ENCODE peak calls at places on chromosomes 1 and 21, in eight cellular contexts. A is LoVo; E is activated CD4-positive, alpha-beta memory T cell treated with anti-CD3 and anti-CD28 coated beads for 36 hours; C is nucleus accumbens; Q is AG08396; U is fibroblast of lung; I is NCI-H446 treated with DMSO at 0.1 percent for 48 hours; O is NCI-H2107. W is an unnamed sample.

GRCh38 chr1:205356424-205357151 is at the start of gene KLHDC8A:
- DNase-seq in Q (no peak), O (no peak), A (no peak), E (no peak), U (peak; percentile 51), I (peak; percentile 67), C (no peak), W (no peak)

GRCh38 chr1:225996946-225997545 is 2.1 kb downstream of the SDE2 start:
- DNase-seq in O (no peak), E (no peak), A (no peak), I (no peak), C (no peak), Q (no peak), U (peak; percentile 23), W (no peak)

GRCh38 chr1:7704214-7705047 is 66.7 kb upstream of the VAMP3 start:
- DNase-seq in O (no peak), C (peak; percentile 67), Q (peak; percentile 99), U (peak; percentile 85), A (peak; percentile 76), I (peak; percentile 88), E (peak; percentile 94), W (no peak)

GRCh38 chr1:205584732-205585131 is 47.1 kb downstream of the ELK4 start:
- DNase-seq in U (no peak), C (no peak), O (no peak), Q (no peak), A (no peak), E (no peak), I (no peak), W (no peak)

GRCh38 chr1:25619101-25619890 is 2.7 kb downstream of the MAN1C1 start:
- DNase-seq in U (no peak), C (no peak), I (peak; percentile 37), Q (peak; percentile 33), A (no peak), E (peak; percentile 67), O (peak; percentile 17), W (peak; percentile 39)

GRCh38 chr1:235073331-235073967 is 55.2 kb downstream of the TOMM20 start:
- DNase-seq in C (no peak), U (peak; percentile 31), E (no peak), I (no peak), Q (no peak), A (peak; percentile 84), O (no peak), W (no peak)

GRCh38 chr1:114094303-114094663 is 59.4 kb downstream of the SYT6 start:
- DNase-seq in I (no peak), U (peak; percentile 47), C (no peak), E (no peak), Q (no peak), O (no peak), A (no peak), W (no peak)

GRCh38 chr1:210741564-210741963 is 392.4 kb downstream of the KCNH1 start:
- DNase-seq in A (no peak), E (no peak), Q (no peak), I (no peak), U (no peak), O (peak; percentile 18), C (no peak), W (no peak)

GRCh38 chr1:205355054-205355453 is 1.7 kb downstream of the KLHDC8A start:
- DNase-seq in Q (no peak), C (no peak), E (no peak), U (peak; percentile 70), I (peak; percentile 17), A (peak; percentile 89), O (no peak), W (no peak)

GRCh38 chr1:47992720-47993119 is 4.5 kb downstream of the TRABD2B start:
- DNase-seq in U (no peak), A (no peak), O (no peak), I (no peak), E (no peak), Q (no peak), C (no peak), W (no peak)

GRCh38 chr1:12629521-12629956 is 11.5 kb upstream of the DHRS3 start:
- DNase-seq in U (no peak), C (no peak), E (no peak), I (no peak), Q (no peak), O (no peak), A (no peak), W (no peak)

GRCh38 chr1:116887212-116887611 is 22.5 kb upstream of the PTGFRN start:
- DNase-seq in O (no peak), I (no peak), Q (no peak), A (no peak), E (no peak), U (no peak), C (no peak), W (no peak)

GRCh38 chr21:44969965-44970755 is 30.3 kb downstream of the SLX9 start:
- DNase-seq in A (no peak), U (peak; percentile 56), I (no peak), C (no peak), O (no peak), Q (no peak), E (no peak), W (no peak)

GRCh38 chr1:181089777-181090505 is 1.4 kb downstream of the IER5 start:
- DNase-seq in U (peak; percentile 63), I (no peak), O (peak; percentile 48), C (peak; percentile 32), A (peak; percentile 56), Q (peak; percentile 44), E (peak; percentile 87), W (peak; percentile 77)